ENCODE peak calls at places on chromosomes 16 and 17, in seven cellular contexts. L, Q, H, Z, W, C and J are unnamed samples.

GRCh38 chr16:15538484-15538883 is 104.1 kb downstream of the BMERB1 start:
- DNase-seq in H (no peak), W (no peak), C (no peak), L (no peak), Z (no peak), Q (no peak), J (no peak)

GRCh38 chr17:75614006-75614405 is 19.2 kb upstream of the SMIM5 start:
- DNase-seq in C (no peak), Z (peak), Q (no peak), L (no peak), H (no peak), W (no peak), J (peak)

GRCh38 chr16:85163278-85164112 is 51.2 kb upstream of the CIBAR2 start:
- DNase-seq in W (no peak), L (no peak), Q (no peak), Z (no peak), H (no peak), C (no peak), J (no peak)

GRCh38 chr16:88616320-88616719 is 22.1 kb upstream of the IL17C start:
- DNase-seq in H (no peak), W (no peak), Q (no peak), C (no peak), Z (no peak), L (no peak), J (no peak)

GRCh38 chr17:12227547-12227946 is 206.9 kb downstream of the MAP2K4 start:
- DNase-seq in C (no peak), H (no peak), L (no peak), W (no peak), Q (no peak), Z (no peak), J (no peak)

GRCh38 chr17:16924701-16925440 is 47.0 kb downstream of the TNFRSF13B start:
- DNase-seq in W (no peak), C (no peak), Q (no peak), Z (no peak), L (peak), H (no peak), J (no peak)

GRCh38 chr17:560379-560935 is 154.2 kb downstream of the VPS53 start:
- DNase-seq in Q (no peak), C (no peak), H (no peak), Z (no peak), W (peak), L (no peak), J (peak)

GRCh38 chr17:72121164-72122001 is 563 bp downstream of the SOX9 start:
- DNase-seq in L (no peak), H (no peak), C (peak), W (peak), Z (peak), Q (peak), J (no peak)

GRCh38 chr17:82859431-82860403 is 19.9 kb upstream of the ZNF750 start:
- DNase-seq in W (peak), C (peak), Z (peak), H (peak), L (peak), Q (peak), J (peak)

GRCh38 chr16:4733747-4734062 is 366 bp downstream of the ANKS3 start:
- DNase-seq in L (no peak), C (peak), H (peak), W (no peak), Q (no peak), Z (no peak), J (no peak)

GRCh38 chr17:29760279-29760721 is 137.6 kb upstream of the CORO6 start:
- DNase-seq in H (peak), W (peak), Z (no peak), C (no peak), Q (peak), L (peak), J (no peak)

GRCh38 chr17:47176438-47176837 is 12.7 kb downstream of the CDC27 start:
- DNase-seq in Q (no peak), W (no peak), Z (no peak), C (no peak), H (no peak), L (no peak), J (no peak)

GRCh38 chr16:88807142-88807625 is 3.6 kb downstream of the CDT1 start:
- DNase-seq in H (no peak), W (no peak), Q (no peak), L (no peak), Z (no peak), C (no peak), J (no peak)

GRCh38 chr17:80877095-80877828 is 114.4 kb upstream of the CHMP6 start:
- DNase-seq in H (no peak), Q (no peak), Z (peak), C (no peak), W (no peak), L (no peak), J (peak)

GRCh38 chr16:50213939-50214519 is 52.3 kb upstream of the ADCY7 start:
- DNase-seq in Z (no peak), H (peak), Q (peak), C (no peak), L (no peak), W (peak), J (no peak)

GRCh38 chr16:68860978-68861892 is 17.9 kb downstream of the TANGO6 start:
- DNase-seq in C (no peak), Z (no peak), W (no peak), H (no peak), L (no peak), Q (no peak), J (no peak)

GRCh38 chr17:80274871-80275449 is 14.3 kb downstream of the RNF213 start:
- DNase-seq in Q (no peak), W (no peak), Z (no peak), H (no peak), L (no peak), C (no peak), J (no peak)

GRCh38 chr17:17975441-17975840 is 2.8 kb downstream of the DRC3 start:
- DNase-seq in H (no peak), Z (no peak), L (no peak), C (no peak), W (no peak), Q (no peak), J (peak)

GRCh38 chr17:17970699-17971430 is 1.3 kb downstream of the TOM1L2 start:
- DNase-seq in C (no peak), W (no peak), Q (peak), H (no peak), L (no peak), Z (no peak), J (no peak)

GRCh38 chr17:17972952-17973254 is 241 bp downstream of the DRC3 start:
- DNase-seq in C (no peak), Q (no peak), H (no peak), L (no peak), W (no peak), Z (no peak), J (no peak)

GRCh38 chr17:17972126-17972951 is at the start of the genes DRC3 and TOM1L2:
- DNase-seq in Z (peak), W (peak), C (peak), Q (peak), H (peak), L (peak), J (peak)

GRCh38 chr17:17971431-17972125 is 622 bp downstream of the TOM1L2 start:
- DNase-seq in Q (peak), W (no peak), H (no peak), Z (no peak), L (no peak), C (no peak), J (no peak)
- TF ChIP-seq CTCF in Q (no peak), W (no peak), H (no peak), Z (no peak), L (no peak), C (no peak), J (peak)

GRCh38 chr17:45425125-45425983 is 7.3 kb downstream of the ARHGAP27 start:
- DNase-seq in Z (peak), W (peak), H (peak), C (no peak), L (no peak), Q (peak), J (peak)
- TF ChIP-seq CTCF in Z (peak), W (peak), H (peak), C (no peak), L (no peak), Q (peak), J (peak)

GRCh38 chr17:1724351-1724868 is at the start of gene WDR81:
- DNase-seq in Z (peak), Q (peak), C (peak), L (peak), W (peak), H (peak), J (peak)
- TF ChIP-seq CTCF in Z (no peak), Q (no peak), C (no peak), L (no peak), W (no peak), H (no peak), J (no peak)

GRCh38 chr17:38870259-38871165 is 654 bp downstream of the LASP1 start:
- DNase-seq in L (peak), W (peak), C (peak), H (no peak), Q (peak), Z (no peak), J (peak)
- TF ChIP-seq CTCF in L (no peak), W (no peak), C (no peak), H (no peak), Q (no peak), Z (no peak), J (no peak)

GRCh38 chr16:23107117-23107516 is 42.1 kb downstream of the USP31 start:
- DNase-seq in Z (no peak), H (no peak), C (no peak), L (no peak), W (no peak), Q (no peak), J (no peak)

GRCh38 chr16:23114131-23114904 is 34.9 kb downstream of the USP31 start:
- DNase-seq in C (no peak), W (no peak), Z (no peak), H (no peak), Q (no peak), L (no peak), J (no peak)

GRCh38 chr16:23113185-23113584 is 36.1 kb downstream of the USP31 start:
- DNase-seq in H (no peak), Z (no peak), Q (no peak), W (no peak), C (no peak), L (no peak), J (no peak)

GRCh38 chr16:23107878-23108277 is 41.4 kb downstream of the USP31 start:
- DNase-seq in L (no peak), C (no peak), Z (no peak), H (no peak), W (no peak), Q (no peak), J (no peak)

DNA sequence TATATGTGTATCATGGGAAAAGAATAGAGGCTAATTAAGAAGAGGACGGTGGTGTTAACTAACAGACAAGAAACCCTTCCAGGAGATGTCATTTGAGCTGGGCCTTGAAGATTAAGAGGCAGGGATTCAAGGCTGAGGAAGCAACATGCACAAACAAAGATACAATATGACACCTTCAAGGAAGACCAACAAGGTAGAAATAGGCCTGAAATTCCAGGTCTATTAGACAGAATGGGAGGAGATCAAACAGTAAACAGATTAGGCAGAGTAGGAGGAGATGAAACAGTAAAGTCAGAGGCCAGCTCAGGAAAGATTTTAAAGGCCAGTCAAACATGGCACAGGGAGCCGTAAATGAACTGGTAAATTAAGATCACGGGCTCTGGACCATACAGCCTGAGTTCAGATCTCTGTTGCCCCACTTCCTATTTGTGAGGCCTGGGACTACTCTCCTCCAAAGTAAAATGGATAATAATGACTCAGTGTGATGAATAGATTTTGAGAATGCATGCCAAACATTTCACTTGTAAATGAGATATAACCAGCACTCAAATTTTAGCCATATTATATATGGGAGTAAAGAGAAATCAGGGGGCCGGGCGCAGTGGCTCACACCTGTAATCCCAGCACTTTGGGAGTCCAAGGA is 38.9 kb downstream of the USP31 start:
- DNase-seq in Q (no peak), H (no peak), C (no peak), Z (no peak), L (no peak), W (peak), J (no peak)
- TF ChIP-seq CTCF in Q (no peak), H (no peak), C (no peak), Z (no peak), L (no peak), W (no peak), J (no peak)

GRCh38 chr17:44219126-44219635 is 294 bp downstream of the UBTF start:
- DNase-seq in Q (peak), L (peak), C (peak), W (peak), Z (peak), H (no peak), J (no peak)
- TF ChIP-seq CTCF in Q (peak), L (peak), C (peak), W (no peak), Z (peak), H (peak), J (no peak)

DNA sequence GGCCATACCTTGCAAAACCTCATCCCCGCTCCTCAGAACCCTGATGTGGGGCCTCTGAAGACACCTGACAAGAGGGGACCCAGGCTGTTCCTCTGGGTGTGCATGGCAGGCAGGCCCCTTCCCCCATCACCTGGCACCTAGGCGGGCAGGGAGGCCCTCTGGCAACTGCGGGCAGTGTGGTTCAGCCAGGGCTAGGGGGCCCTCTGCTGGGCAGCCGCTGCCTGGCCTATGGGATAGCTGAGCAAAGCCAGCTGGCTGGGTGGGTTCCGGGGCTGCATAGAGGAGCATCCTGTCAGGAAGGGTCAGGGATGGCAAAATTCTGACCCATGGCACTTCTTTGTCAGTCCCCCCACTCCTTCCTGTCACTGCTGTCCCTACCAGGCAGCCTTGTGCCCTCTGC is 228.7 kb upstream of the ASIC2 start:
- DNase-seq in Q (no peak), W (no peak), Z (peak), C (no peak), H (no peak), L (no peak), J (no peak)
- TF ChIP-seq CTCF in Q (peak), W (no peak), Z (peak), C (no peak), H (peak), L (no peak), J (no peak)

GRCh38 chr17:64145460-64145750 is 15.5 kb upstream of the ERN1 start:
- DNase-seq in Q (no peak), Z (no peak), W (no peak), H (no peak), L (no peak), C (no peak), J (no peak)
- TF ChIP-seq CTCF in Q (no peak), Z (no peak), W (no peak), H (no peak), L (no peak), C (peak), J (no peak)

DNA sequence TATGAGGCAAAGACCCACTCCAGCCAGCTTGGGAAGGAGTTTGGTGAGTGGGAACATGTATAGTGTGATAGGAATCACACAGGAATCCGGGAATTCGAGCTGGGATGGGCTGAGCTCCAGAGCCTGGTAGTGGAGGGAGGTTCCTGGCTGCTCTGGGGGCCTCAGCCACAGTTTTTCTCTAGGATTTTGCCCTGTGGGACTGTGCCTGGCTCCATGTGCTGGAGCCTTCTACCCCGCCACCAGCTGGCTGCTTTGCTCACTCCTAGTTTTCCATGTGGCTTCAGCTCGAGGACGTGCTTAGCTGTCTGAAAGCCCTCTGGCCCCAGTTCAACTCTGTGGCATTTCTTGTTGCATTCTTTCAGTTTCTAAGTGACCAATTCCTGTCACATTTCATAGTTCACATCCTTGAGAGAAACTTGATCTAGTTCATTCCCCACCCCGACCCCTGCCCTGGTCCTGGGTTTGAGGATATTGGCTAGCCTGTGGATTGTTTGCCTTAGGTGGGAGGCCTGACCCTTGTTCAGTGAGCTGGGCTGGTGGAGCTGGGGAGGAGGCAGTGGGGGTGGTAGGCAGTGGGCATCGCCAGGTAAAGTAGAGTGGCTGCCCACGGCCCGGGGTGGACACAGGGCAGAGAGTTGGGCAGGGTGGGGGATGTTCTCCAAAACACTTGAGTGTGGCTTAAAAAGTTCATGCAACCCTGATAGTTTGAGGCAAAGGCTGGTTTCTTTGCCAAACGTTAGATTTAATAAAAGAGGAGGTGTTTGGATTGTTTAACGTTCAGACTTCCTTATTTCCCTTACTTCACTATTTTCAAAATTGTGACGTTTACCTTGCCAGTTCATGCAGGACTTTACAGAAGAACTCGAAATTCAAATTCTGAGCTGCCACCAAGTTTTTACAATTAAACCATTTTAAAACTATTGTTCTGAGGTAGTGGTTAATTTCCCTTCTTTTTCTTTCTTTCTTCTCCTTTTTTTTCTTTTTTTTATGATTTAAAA is 5.2 kb downstream of the SEC14L1 start:
- DNase-seq in Q (peak), W (peak), Z (peak), C (peak), H (peak), L (no peak), J (no peak)
- TF ChIP-seq CTCF in Q (peak), W (peak), Z (peak), C (peak), H (peak), L (no peak), J (no peak)

GRCh38 chr17:49482144-49482817 is 12.8 kb upstream of the NGFR start:
- DNase-seq in Z (no peak), H (no peak), Q (no peak), L (no peak), W (peak), C (no peak), J (no peak)
- TF ChIP-seq CTCF in Z (no peak), H (no peak), Q (no peak), L (no peak), W (no peak), C (no peak), J (no peak)